ENCODE peak calls at places on chromosome 18, in seven cellular contexts. T is right cardiac atrium, D is transverse colon, F is lower lobe of right lung, K is body of pancreas, O is DND-41, Q is heart left ventricle. V is an unnamed sample. For H3K27me3, the result is how much of the 10 kb centered on the place peaks cover.

GRCh38 chr18:42545825-42546224 is 569.7 kb downstream of the RIT2 start:
- DNase-seq in D (no peak), T (no peak), O (no peak), Q (no peak), F (no peak), K (no peak), V (no peak)

GRCh38 chr18:3524706-3525105 is 74.7 kb downstream of the TGIF1 start:
- DNase-seq in O (no peak), D (no peak), T (no peak), F (no peak), Q (no peak), K (no peak), V (no peak)

GRCh38 chr18:45997689-45998088 is 30.6 kb upstream of the EPG5 start:
- DNase-seq in K (no peak), D (no peak), Q (no peak), O (peak), F (no peak), T (no peak), V (peak)

GRCh38 chr18:29145993-29146539 is 969.1 kb upstream of the CDH2 start:
- DNase-seq in Q (no peak), F (no peak), T (no peak), K (no peak), D (no peak), O (peak), V (no peak)

GRCh38 chr18:59634096-59634495 is 63.1 kb downstream of the CCBE1 start:
- DNase-seq in K (no peak), F (no peak), Q (no peak), T (no peak), D (no peak), O (no peak), V (no peak)

GRCh38 chr18:24538421-24539264 is 78.2 kb downstream of the HRH4 start:
- DNase-seq in K (no peak), O (no peak), D (no peak), T (no peak), F (no peak), Q (no peak), V (no peak)

GRCh38 chr18:23693849-23694248 is 4.6 kb downstream of the LAMA3 start:
- DNase-seq in O (no peak), F (no peak), D (peak), K (no peak), T (no peak), Q (no peak), V (no peak)

GRCh38 chr18:38933322-38933721 is 1367.7 kb upstream of the CELF4 start:
- DNase-seq in O (no peak), F (no peak), D (no peak), K (no peak), Q (no peak), T (no peak), V (no peak)

GRCh38 chr18:68662779-68663178 is 52.1 kb downstream of the TMX3 start:
- DNase-seq in T (no peak), O (no peak), F (no peak), K (no peak), D (no peak), Q (no peak), V (no peak)

GRCh38 chr18:13261658-13262357 is 43.2 kb downstream of the LDLRAD4 start:
- DNase-seq in Q (peak), D (no peak), O (no peak), T (no peak), K (no peak), F (no peak), V (no peak)

GRCh38 chr18:13260114-13260926 is 41.8 kb downstream of the LDLRAD4 start:
- DNase-seq in O (no peak), F (no peak), T (no peak), Q (peak), K (no peak), D (no peak), V (no peak)

GRCh38 chr18:13259701-13260100 is 41.1 kb downstream of the LDLRAD4 start:
- DNase-seq in T (no peak), O (no peak), F (no peak), K (no peak), Q (peak), D (no peak), V (no peak)

GRCh38 chr18:13262839-13263691 is 44.5 kb downstream of the LDLRAD4 start:
- DNase-seq in D (no peak), K (no peak), O (no peak), T (no peak), F (no peak), Q (peak), V (no peak)

DNA sequence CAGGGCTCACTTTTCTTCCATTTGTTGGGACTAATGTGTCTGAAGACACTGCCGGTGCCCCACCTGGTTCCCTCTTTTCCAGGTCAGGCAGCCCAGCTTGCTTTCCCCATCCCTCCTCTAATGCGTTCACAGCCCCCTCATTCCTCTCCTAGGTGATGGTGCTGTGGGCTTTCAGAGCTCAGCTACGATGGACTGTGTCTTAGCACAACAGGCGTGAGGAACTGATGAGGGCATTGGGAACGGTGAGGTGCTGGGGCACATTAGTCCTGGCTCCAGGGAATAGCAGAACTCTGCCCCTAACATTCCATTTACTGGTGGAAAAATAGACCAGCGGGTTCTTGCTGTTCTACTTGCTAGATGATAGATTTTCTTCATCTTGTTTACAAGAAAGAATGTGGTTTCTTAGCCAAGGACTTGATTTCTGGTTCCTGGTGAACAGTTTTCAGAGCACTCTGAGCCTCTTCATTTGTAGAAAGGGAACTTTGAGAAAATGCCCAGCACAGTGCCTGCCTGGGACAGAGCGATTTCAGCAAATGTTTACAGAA is 42.4 kb downstream of the LDLRAD4 start:
- DNase-seq in D (no peak), K (no peak), F (no peak), O (no peak), Q (no peak), T (no peak), V (no peak)
- H3K4me3 ChIP-seq in D (no peak), K (no peak), F (no peak), O (no peak), Q (no peak), T (no peak), V (no peak)

GRCh38 chr18:48951448-48952286 is 902 bp upstream of the SMAD7 start:
- DNase-seq in K (peak), Q (peak), D (peak), F (peak), T (peak), O (peak), V (peak)
- H3K27me3 ChIP-seq in K (under half), Q (under half), D (under half), F (under half), T (under half), O (under half), V (under half)

GRCh38 chr18:55233850-55234249 is 274.6 kb upstream of the CCDC68 start:
- DNase-seq in F (no peak), T (no peak), O (no peak), Q (no peak), K (no peak), D (no peak), V (no peak)

GRCh38 chr18:55234366-55235093 is 275.3 kb upstream of the CCDC68 start:
- DNase-seq in F (peak), D (peak), O (peak), K (peak), Q (peak), T (peak), V (peak)

GRCh38 chr18:55237665-55238064 is 278.4 kb upstream of the CCDC68 start:
- DNase-seq in D (no peak), T (no peak), O (no peak), K (no peak), F (no peak), Q (no peak), V (no peak)

GRCh38 chr18:55235094-55235461 is 275.8 kb upstream of the CCDC68 start:
- DNase-seq in O (no peak), D (no peak), F (no peak), T (no peak), Q (no peak), K (no peak), V (no peak)

DNA sequence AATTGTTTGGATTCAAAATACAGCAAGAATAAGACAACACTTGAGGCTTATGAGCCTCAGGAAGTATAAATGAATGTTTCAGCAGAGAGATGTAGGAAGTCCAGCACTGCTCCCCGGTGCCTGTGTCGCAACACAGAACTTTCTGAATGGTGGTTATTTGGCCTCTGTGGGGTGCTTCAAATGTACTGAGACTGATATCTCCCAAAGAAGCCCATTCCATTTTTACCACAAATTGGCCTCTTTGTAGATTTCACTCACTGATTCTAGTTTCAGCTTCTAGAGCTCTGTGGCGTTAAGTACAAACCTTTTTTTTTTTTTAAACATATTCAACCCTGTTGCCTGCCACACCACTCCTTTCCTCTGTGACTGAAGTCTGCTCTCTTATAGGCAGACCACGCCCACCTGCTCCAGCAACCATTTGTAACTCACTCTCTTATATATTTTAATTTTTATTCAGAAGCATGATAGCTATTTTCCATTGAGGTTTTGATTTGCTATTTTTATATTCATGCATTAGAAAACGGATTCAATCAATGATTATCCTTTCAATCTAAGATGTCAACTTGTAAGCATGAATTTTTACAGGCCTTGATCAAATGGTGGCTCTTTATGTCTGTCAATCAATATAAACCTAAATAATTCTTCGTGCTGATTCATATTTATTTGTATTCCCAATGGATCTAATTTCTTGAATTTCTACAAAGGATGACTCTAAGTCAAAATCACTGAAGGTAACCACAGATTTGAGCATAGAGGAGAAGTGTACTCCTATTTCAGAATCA is 277.1 kb upstream of the CCDC68 start:
- DNase-seq in D (no peak), Q (no peak), T (no peak), O (no peak), F (no peak), K (no peak), V (no peak)
- H3K27ac ChIP-seq in D (no peak), Q (peak), T (peak), O (no peak), F (no peak), K (no peak), V (no peak)

GRCh38 chr18:32772580-32773186 is at the start of gene KLHL14:
- DNase-seq in K (no peak), Q (no peak), F (no peak), T (no peak), D (no peak), O (no peak), V (no peak)
- H3K4me3 ChIP-seq in K (no peak), Q (peak), F (peak), T (peak), D (peak), O (no peak), V (no peak)

GRCh38 chr18:80192653-80193385 is 54.5 kb downstream of the PARD6G start:
- DNase-seq in K (no peak), T (no peak), O (no peak), Q (no peak), D (no peak), F (no peak), V (no peak)
- H3K27me3 ChIP-seq in K (under half), T (under half), O (under half), Q (under half), D (under half), F (under half), V (under half)

GRCh38 chr18:13874558-13874957 is 40.8 kb downstream of the MC2R start:
- DNase-seq in F (no peak), T (no peak), D (no peak), O (no peak), Q (no peak), K (no peak), V (no peak)
- H3K27ac ChIP-seq in F (no peak), T (no peak), D (no peak), O (no peak), Q (no peak), K (no peak), V (no peak)

GRCh38 chr18:76530846-76531245 is 35.8 kb upstream of the ZNF516 start:
- DNase-seq in D (no peak), T (no peak), O (no peak), F (no peak), K (no peak), Q (no peak), V (no peak)

GRCh38 chr18:76532875-76533274 is 37.8 kb upstream of the ZNF516 start:
- DNase-seq in T (no peak), F (no peak), K (no peak), Q (no peak), O (no peak), D (no peak), V (no peak)

GRCh38 chr18:76528477-76529432 is 33.7 kb upstream of the ZNF516 start:
- DNase-seq in Q (peak), D (peak), K (peak), O (no peak), F (no peak), T (no peak), V (peak)

GRCh38 chr18:76530391-76530790 is 35.3 kb upstream of the ZNF516 start:
- DNase-seq in K (no peak), Q (no peak), D (no peak), T (no peak), O (no peak), F (no peak), V (no peak)

DNA sequence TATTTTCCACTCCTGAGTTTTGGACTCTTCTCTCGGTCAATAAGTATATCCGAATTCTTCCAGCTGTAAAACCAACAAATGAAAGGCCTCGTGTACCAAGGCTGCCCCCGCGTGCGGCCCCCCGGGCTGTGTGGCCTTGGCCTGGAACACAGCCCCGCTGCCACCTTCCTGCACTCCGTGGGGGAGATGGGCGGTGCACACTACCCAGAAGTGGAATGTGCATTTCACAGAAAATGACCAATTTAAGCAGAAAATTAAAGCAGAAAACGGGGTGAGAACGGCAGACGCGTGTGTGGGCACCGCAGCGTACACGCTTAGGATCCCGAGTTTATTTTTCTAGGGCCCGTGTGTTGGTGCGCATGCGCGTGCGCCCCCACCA is 34.4 kb upstream of the ZNF516 start:
- DNase-seq in D (no peak), O (no peak), K (no peak), T (no peak), F (no peak), Q (no peak), V (no peak)
- H3K4me3 ChIP-seq in D (peak), O (no peak), K (no peak), T (no peak), F (peak), Q (peak), V (peak)

GRCh38 chr18:13207274-13207673 is 11.3 kb upstream of the LDLRAD4 start:
- DNase-seq in O (peak), F (no peak), K (no peak), Q (no peak), D (no peak), T (no peak), V (peak)
- H3K27me3 ChIP-seq in O (under half), F (under half), K (under half), Q (under half), D (under half), T (under half), V (under half)

GRCh38 chr18:48953096-48953706 is 2.4 kb upstream of the SMAD7 start:
- DNase-seq in F (no peak), D (no peak), K (no peak), O (no peak), Q (no peak), T (peak), V (no peak)
- H3K27ac ChIP-seq in F (peak), D (peak), K (peak), O (no peak), Q (peak), T (peak), V (peak)

GRCh38 chr18:10033038-10033437 is 119.2 kb downstream of the VAPA start:
- DNase-seq in K (peak), F (no peak), O (no peak), Q (no peak), D (no peak), T (no peak), V (no peak)
- H3K4me3 ChIP-seq in K (no peak), F (peak), O (no peak), Q (no peak), D (peak), T (no peak), V (no peak)